ENCODE peak calls at places on chromosome 6, in five cellular contexts. V, P, U, K and E are unnamed samples.

GRCh38 chr6:149903938-149904611 is 6.2 kb upstream of the RAET1E start:
- DNase-seq in V (peak; percentile 33), P (no peak), U (no peak), K (no peak), E (no peak)

GRCh38 chr6:167684276-167685104 is 142.2 kb upstream of the AFDN start:
- DNase-seq in V (no peak), P (no peak), U (no peak), K (no peak), E (no peak)

GRCh38 chr6:168648730-168649129 is 207.7 kb downstream of the SMOC2 start:
- DNase-seq in V (no peak), P (no peak), U (no peak), K (no peak), E (no peak)

GRCh38 chr6:106913111-106913510 is 61.4 kb downstream of the CD24 start:
- DNase-seq in V (no peak), P (no peak), U (no peak), K (no peak), E (no peak)

GRCh38 chr6:69974193-69974592 is 107.8 kb downstream of the COL19A1 start:
- DNase-seq in V (no peak), P (no peak), U (no peak), K (no peak), E (no peak)

GRCh38 chr6:27019651-27020552 is 227.6 kb upstream of the PRSS16 start:
- DNase-seq in V (peak; percentile 94), P (peak; percentile 15), U (peak; percentile 82), K (peak; percentile 81), E (no peak)

GRCh38 chr6:117605169-117605826 is 3.0 kb upstream of the GOPC start:
- DNase-seq in V (no peak), P (peak; percentile 39), U (no peak), K (peak; percentile 71), E (no peak)

GRCh38 chr6:16969699-16970695 is 131.9 kb upstream of the STMND1 start:
- DNase-seq in V (no peak), P (no peak), U (no peak), K (no peak), E (no peak)

GRCh38 chr6:6333498-6333897 is 13.0 kb upstream of the F13A1 start:
- DNase-seq in V (no peak), P (no peak), U (no peak), K (no peak), E (no peak)

GRCh38 chr6:114100421-114100820 is 129.5 kb upstream of the HDAC2 start:
- DNase-seq in V (no peak), P (no peak), U (no peak), K (no peak), E (no peak)

GRCh38 chr6:13357551-13358075 is 29.3 kb upstream of the TBC1D7 start:
- DNase-seq in V (no peak), P (no peak), U (no peak), K (no peak), E (no peak)

GRCh38 chr6:162526960-162527359 is 200.6 kb downstream of the PRKN start:
- DNase-seq in V (no peak), P (no peak), U (no peak), K (no peak), E (no peak)

GRCh38 chr6:55438217-55438616 is 110.9 kb downstream of the GFRAL start:
- DNase-seq in V (no peak), P (no peak), U (no peak), K (no peak), E (no peak)

GRCh38 chr6:140178550-140179334 is 804.3 kb upstream of the CITED2 start:
- DNase-seq in V (no peak), P (no peak), U (no peak), K (no peak), E (no peak)

GRCh38 chr6:90179190-90180169 is 117.2 kb downstream of the BACH2 start:
- DNase-seq in V (no peak), P (no peak), U (no peak), K (no peak), E (no peak)

GRCh38 chr6:13302291-13302690 is 26.0 kb downstream of the TBC1D7 start:
- DNase-seq in V (no peak), P (no peak), U (no peak), K (no peak), E (no peak)

GRCh38 chr6:35216412-35216732 is 2.6 kb downstream of the SCUBE3 start:
- DNase-seq in V (no peak), P (no peak), U (no peak), K (no peak), E (no peak)

GRCh38 chr6:117194978-117195377 is 70.4 kb upstream of the VGLL2 start:
- DNase-seq in V (no peak), P (no peak), U (no peak), K (no peak), E (no peak)

GRCh38 chr6:84284428-84285033 is 57.1 kb upstream of the CEP162 start:
- DNase-seq in V (no peak), P (no peak), U (no peak), K (peak; percentile 10), E (no peak)

GRCh38 chr6:90219168-90219985 is 77.3 kb downstream of the BACH2 start:
- DNase-seq in V (no peak), P (no peak), U (no peak), K (no peak), E (no peak)

GRCh38 chr6:44217332-44218143 is 812 bp downstream of the MYMX start:
- DNase-seq in V (peak; percentile 90), P (no peak), U (no peak), K (no peak), E (no peak)

DNA sequence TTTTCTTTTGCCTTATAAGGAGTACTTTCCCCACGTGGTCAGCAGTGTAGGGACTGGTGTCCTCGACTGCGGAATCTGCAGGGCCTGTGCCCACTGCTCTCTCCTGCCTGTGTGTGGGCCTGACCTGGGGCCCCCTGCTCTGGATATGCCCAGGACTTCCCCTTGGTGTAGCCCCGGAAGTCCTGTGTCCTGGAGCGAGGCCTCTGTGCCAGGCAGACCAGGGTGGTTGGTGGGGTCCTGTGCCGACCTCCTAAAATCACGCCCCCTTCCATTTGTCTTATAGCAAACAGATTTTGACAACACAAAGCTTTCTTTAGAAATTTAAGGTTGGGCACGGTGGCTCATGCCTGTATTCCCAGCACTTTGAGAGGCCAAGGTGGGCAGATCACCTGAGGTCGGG is 64.2 kb downstream of the DLL1 start:
- DNase-seq in V (peak; percentile 67), P (no peak), U (no peak), K (no peak), E (no peak)
- H3K9me3 ChIP-seq in V (no peaks in the 10 kb centered on the region), P (no peaks in the 10 kb centered on the region), U (no peaks in the 10 kb centered on the region), K (no peaks in the 10 kb centered on the region), E (no peaks in the 10 kb centered on the region)

GRCh38 chr6:146009338-146009737 is 19.5 kb upstream of the GRM1 start:
- DNase-seq in V (no peak), P (no peak), U (no peak), K (no peak), E (no peak)
- H3K9me3 ChIP-seq in V (peaks cover 2% of the 10 kb centered on the region), P (no peaks in the 10 kb centered on the region), U (no peaks in the 10 kb centered on the region), K (no peaks in the 10 kb centered on the region), E (no peaks in the 10 kb centered on the region)

GRCh38 chr6:157198425-157199279 is 124.7 kb downstream of the TMEM242 start:
- DNase-seq in V (peak; percentile 92), P (no peak), U (peak; percentile 90), K (no peak), E (no peak)
- H3K9me3 ChIP-seq in V (no peaks in the 10 kb centered on the region), P (no peaks in the 10 kb centered on the region), U (no peaks in the 10 kb centered on the region), K (no peaks in the 10 kb centered on the region), E (no peaks in the 10 kb centered on the region)

GRCh38 chr6:160583805-160584204 is 80.3 kb downstream of the LPA start:
- DNase-seq in V (no peak), P (no peak), U (no peak), K (no peak), E (no peak)
- H3K9me3 ChIP-seq in V (no peaks in the 10 kb centered on the region), P (no peaks in the 10 kb centered on the region), U (no peaks in the 10 kb centered on the region), K (no peaks in the 10 kb centered on the region), E (no peaks in the 10 kb centered on the region)

GRCh38 chr6:137208279-137208678 is 10.9 kb downstream of the IFNGR1 start:
- DNase-seq in V (no peak), P (no peak), U (no peak), K (no peak), E (no peak)
- H3K9me3 ChIP-seq in V (no peaks in the 10 kb centered on the region), P (no peaks in the 10 kb centered on the region), U (no peaks in the 10 kb centered on the region), K (no peaks in the 10 kb centered on the region), E (no peaks in the 10 kb centered on the region)

GRCh38 chr6:22363166-22363965 is 66.5 kb upstream of the PRL start:
- DNase-seq in V (no peak), P (no peak), U (no peak), K (no peak), E (no peak)

GRCh38 chr6:22363966-22364296 is 67.1 kb upstream of the PRL start:
- DNase-seq in V (no peak), P (no peak), U (no peak), K (no peak), E (no peak)

GRCh38 chr6:22361576-22361975 is 64.7 kb upstream of the PRL start:
- DNase-seq in V (no peak), P (no peak), U (no peak), K (no peak), E (no peak)

GRCh38 chr6:22364314-22364713 is 67.5 kb upstream of the PRL start:
- DNase-seq in V (no peak), P (no peak), U (no peak), K (no peak), E (no peak)

GRCh38 chr6:22362361-22362760 is 65.5 kb upstream of the PRL start:
- DNase-seq in V (no peak), P (no peak), U (no peak), K (no peak), E (no peak)
- H3K9me3 ChIP-seq in V (no peaks in the 10 kb centered on the region), P (no peaks in the 10 kb centered on the region), U (no peaks in the 10 kb centered on the region), K (no peaks in the 10 kb centered on the region), E (no peaks in the 10 kb centered on the region)

GRCh38 chr6:67870321-67870720 is 764.8 kb upstream of the ADGRB3 start:
- DNase-seq in V (no peak), P (no peak), U (no peak), K (no peak), E (no peak)
- H3K9me3 ChIP-seq in V (no peaks in the 10 kb centered on the region), P (no peaks in the 10 kb centered on the region), U (peaks cover 50% of the 10 kb centered on the region), K (peaks cover 8% of the 10 kb centered on the region), E (no peaks in the 10 kb centered on the region)

DNA sequence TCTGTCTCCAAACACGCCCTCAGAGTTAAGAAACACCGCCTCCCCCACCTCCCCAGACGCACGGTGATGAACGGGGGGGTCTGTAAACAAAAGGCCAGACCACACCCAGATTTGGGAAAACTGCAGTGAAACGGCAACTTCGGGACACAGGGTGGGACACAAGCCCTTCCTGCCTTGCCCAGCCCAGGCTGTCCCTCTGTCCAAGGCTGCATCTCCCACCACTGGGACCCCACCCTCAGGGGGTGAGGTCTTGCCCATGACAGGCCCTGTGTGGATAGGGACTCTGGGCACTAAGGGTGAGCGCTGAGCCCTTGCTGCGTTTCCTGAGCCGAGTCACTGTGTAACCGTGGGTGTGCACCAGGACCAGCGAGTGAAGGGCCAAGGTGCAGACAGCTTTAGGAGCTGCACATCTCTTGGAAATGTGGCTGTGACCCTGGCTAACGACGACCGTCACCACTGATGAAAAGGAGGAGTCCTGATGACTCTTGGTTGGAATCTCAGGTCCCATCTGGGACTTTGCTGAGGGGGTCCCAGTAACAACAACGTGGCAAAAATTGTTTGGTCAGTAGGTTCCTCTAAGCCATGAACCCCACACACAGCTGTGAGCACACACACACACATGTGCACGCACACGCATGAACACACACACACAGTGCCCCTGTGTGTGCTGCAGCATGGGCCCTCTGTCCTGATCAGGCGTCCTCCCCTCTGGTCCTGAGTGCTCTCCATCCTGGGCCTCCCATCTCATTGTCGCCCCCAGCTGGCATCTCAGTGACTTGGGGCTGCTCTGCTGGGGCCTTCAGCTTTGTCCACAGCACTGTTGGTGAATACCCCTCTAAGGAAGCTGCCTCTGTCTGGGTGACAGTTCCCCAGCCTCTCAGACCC is 100.6 kb downstream of the RAMACL start:
- DNase-seq in V (peak; percentile 46), P (no peak), U (no peak), K (no peak), E (no peak)
- H3K9me3 ChIP-seq in V (no peaks in the 10 kb centered on the region), P (no peaks in the 10 kb centered on the region), U (no peaks in the 10 kb centered on the region), K (no peaks in the 10 kb centered on the region), E (no peaks in the 10 kb centered on the region)